ENCODE peak calls at places on chromosomes 3 and 15, in eight cellular contexts. O, N, Q, L, A, X, S and C are unnamed samples.

GRCh38 chr3:124263168-124263567 is 271.2 kb upstream of the ROPN1 start:
- DNase-seq in O (no peak), Q (no peak), X (no peak), S (no peak), A (no peak), N (no peak), L (no peak), C (no peak)

GRCh38 chr15:40873625-40874561 is at the start of gene RHOV:
- DNase-seq in O (peak; percentile 48), X (peak; percentile 93), S (peak; percentile 44), L (peak; percentile 21), N (peak; percentile 82), Q (peak; percentile 64), A (peak; percentile 96), C (no peak)

GRCh38 chr3:11363732-11364131 is 91.5 kb downstream of the ATG7 start:
- DNase-seq in X (no peak), A (no peak), O (no peak), S (no peak), N (no peak), Q (no peak), L (no peak), C (no peak)

GRCh38 chr3:56075089-56075488 is 393.2 kb downstream of the ERC2 start:
- DNase-seq in O (no peak), N (no peak), A (no peak), Q (no peak), S (no peak), L (no peak), X (no peak), C (no peak)

GRCh38 chr3:184472723-184473419 is 88.7 kb upstream of the EPHB3 start:
- DNase-seq in A (peak; percentile 22), S (no peak), Q (no peak), L (no peak), X (no peak), N (no peak), O (no peak), C (peak; percentile 59)

GRCh38 chr3:145022447-145022846 is 1050.8 kb downstream of the DIPK2A start:
- DNase-seq in N (no peak), X (no peak), S (no peak), Q (no peak), L (no peak), A (no peak), O (no peak), C (no peak)

GRCh38 chr3:86867990-86868389 is 123.0 kb downstream of the VGLL3 start:
- DNase-seq in O (no peak), S (no peak), L (no peak), Q (no peak), X (no peak), N (no peak), A (no peak), C (no peak)

GRCh38 chr15:33132722-33133345 is 61.7 kb downstream of the FMN1 start:
- DNase-seq in O (peak; percentile 67), S (no peak), X (no peak), L (no peak), Q (peak; percentile 42), N (peak; percentile 20), A (peak; percentile 80), C (no peak)

GRCh38 chr3:120753831-120754230 is 11.3 kb downstream of the GTF2E1 start:
- DNase-seq in S (no peak), Q (no peak), X (no peak), A (no peak), O (no peak), L (no peak), N (no peak), C (no peak)

GRCh38 chr3:94615275-94616065 is 552.6 kb downstream of the NSUN3 start:
- DNase-seq in S (no peak), L (no peak), X (no peak), A (no peak), Q (no peak), N (no peak), O (no peak), C (no peak)

GRCh38 chr15:89360294-89360971 is 25.8 kb upstream of the POLG start:
- DNase-seq in Q (no peak), S (no peak), N (no peak), A (peak; percentile 76), O (no peak), L (no peak), X (no peak), C (no peak)

DNA sequence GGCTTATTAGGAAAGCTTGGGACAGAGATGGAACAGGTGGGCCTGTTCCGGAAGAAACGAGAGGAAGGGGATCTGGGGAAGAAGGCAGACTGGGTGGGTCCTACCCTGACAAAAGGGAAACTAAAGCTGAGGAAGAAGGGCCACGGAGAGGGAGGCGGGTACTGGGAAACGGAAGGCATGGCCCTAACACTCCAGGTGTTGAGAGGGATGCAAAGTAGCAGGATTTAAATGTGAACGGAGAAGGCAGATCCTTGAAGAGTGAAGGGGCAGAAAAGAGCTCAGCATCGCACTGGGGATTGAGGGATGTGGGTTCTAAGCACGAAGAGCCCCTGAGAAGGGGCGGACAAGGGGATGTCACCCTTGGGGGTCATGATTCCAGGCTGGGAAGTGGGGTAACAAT is 735 bp downstream of the STIMATE start:
- DNase-seq in O (no peak), Q (peak; percentile 29), L (no peak), S (no peak), N (no peak), A (peak; percentile 71), X (no peak), C (no peak)
- H3K4me1 ChIP-seq in O (peaks cover 6% of the 10 kb centered on the region), Q (peaks cover 10% of the 10 kb centered on the region), L (peaks cover 15% of the 10 kb centered on the region), S (peaks cover 38% of the 10 kb centered on the region), N (peaks cover 32% of the 10 kb centered on the region), A (no peaks in the 10 kb centered on the region), X (peaks cover 58% of the 10 kb centered on the region), C (peaks cover 59% of the 10 kb centered on the region)

GRCh38 chr15:84764585-84764984 is 16.2 kb downstream of the ZNF592 start:
- DNase-seq in Q (no peak), X (no peak), A (no peak), S (no peak), L (no peak), N (no peak), O (no peak), C (no peak)

GRCh38 chr15:84759018-84759417 is 10.6 kb downstream of the ZNF592 start:
- DNase-seq in Q (no peak), O (no peak), L (no peak), X (no peak), N (no peak), S (no peak), A (no peak), C (no peak)

GRCh38 chr15:84760219-84760618 is 11.8 kb downstream of the ZNF592 start:
- DNase-seq in O (no peak), A (no peak), N (no peak), Q (no peak), S (no peak), X (no peak), L (no peak), C (no peak)

GRCh38 chr15:84762840-84763572 is 14.6 kb downstream of the ZNF592 start:
- DNase-seq in N (no peak), A (no peak), Q (no peak), X (no peak), O (no peak), L (no peak), S (no peak), C (no peak)

DNA sequence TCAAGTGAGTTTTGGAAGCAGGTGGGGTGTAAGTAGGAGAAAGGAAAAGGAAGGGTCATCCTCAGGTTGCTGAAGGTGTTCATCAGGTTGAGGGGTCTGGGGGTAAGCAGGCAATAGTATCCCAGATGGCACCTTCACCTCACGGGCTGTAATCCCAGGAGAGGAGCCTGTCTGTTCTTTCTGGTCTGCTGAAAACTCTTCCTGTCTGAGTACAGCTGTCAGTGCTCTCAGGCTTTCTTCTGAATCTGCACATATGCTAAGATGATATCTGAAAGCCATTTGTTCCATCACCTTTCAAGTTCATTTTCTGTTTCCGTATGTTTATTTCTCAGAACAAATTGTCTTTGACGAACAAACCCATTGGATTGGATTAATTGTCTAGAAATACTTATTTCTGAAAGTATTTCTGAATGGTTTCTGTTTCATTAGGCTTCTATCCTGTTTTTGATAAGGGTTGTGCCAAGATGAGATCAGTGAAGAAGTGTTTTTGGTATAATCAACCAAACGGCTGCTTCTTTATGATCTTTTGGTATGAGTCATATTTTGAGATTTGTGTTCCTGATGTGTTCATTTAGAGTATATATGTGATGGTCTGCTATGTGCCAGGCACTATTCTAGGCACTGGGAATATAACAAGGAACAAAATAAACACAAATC is 13.3 kb downstream of the ZNF592 start:
- DNase-seq in Q (no peak), S (no peak), X (no peak), N (no peak), O (no peak), A (no peak), L (no peak), C (no peak)
- H3K4me1 ChIP-seq in Q (peaks cover 16% of the 10 kb centered on the region), S (peaks cover 53% of the 10 kb centered on the region), X (peaks cover 70% of the 10 kb centered on the region), N (peaks cover 43% of the 10 kb centered on the region), O (no peaks in the 10 kb centered on the region), A (peaks cover 10% of the 10 kb centered on the region), L (peaks cover 27% of the 10 kb centered on the region), C (peaks cover 52% of the 10 kb centered on the region)

GRCh38 chr3:197007953-197008352 is 21.7 kb downstream of the MELTF start:
- DNase-seq in Q (no peak), X (peak; percentile 32), O (no peak), L (no peak), N (no peak), A (no peak), S (no peak), C (no peak)

GRCh38 chr3:197008436-197009209 is 21.0 kb downstream of the MELTF start:
- DNase-seq in Q (no peak), A (no peak), S (no peak), O (no peak), N (no peak), L (no peak), X (peak; percentile 75), C (no peak)

GRCh38 chr3:197006860-197007259 is 22.8 kb downstream of the MELTF start:
- DNase-seq in L (no peak), S (no peak), O (no peak), A (no peak), X (no peak), Q (no peak), N (no peak), C (no peak)

GRCh38 chr3:197007296-197007940 is 22.2 kb downstream of the MELTF start:
- DNase-seq in N (no peak), A (no peak), Q (no peak), L (no peak), O (no peak), X (peak; percentile 56), S (no peak), C (no peak)

GRCh38 chr3:197006446-197006845 is 23.2 kb downstream of the MELTF start:
- DNase-seq in A (no peak), X (peak; percentile 75), O (no peak), Q (no peak), N (no peak), L (no peak), S (no peak), C (no peak)
- H3K4me1 ChIP-seq in A (no peaks in the 10 kb centered on the region), X (peaks cover 17% of the 10 kb centered on the region), O (peaks cover 1% of the 10 kb centered on the region), Q (peaks cover 7% of the 10 kb centered on the region), N (no peaks in the 10 kb centered on the region), L (peaks cover 4% of the 10 kb centered on the region), S (no peaks in the 10 kb centered on the region), C (peaks cover 18% of the 10 kb centered on the region)

DNA sequence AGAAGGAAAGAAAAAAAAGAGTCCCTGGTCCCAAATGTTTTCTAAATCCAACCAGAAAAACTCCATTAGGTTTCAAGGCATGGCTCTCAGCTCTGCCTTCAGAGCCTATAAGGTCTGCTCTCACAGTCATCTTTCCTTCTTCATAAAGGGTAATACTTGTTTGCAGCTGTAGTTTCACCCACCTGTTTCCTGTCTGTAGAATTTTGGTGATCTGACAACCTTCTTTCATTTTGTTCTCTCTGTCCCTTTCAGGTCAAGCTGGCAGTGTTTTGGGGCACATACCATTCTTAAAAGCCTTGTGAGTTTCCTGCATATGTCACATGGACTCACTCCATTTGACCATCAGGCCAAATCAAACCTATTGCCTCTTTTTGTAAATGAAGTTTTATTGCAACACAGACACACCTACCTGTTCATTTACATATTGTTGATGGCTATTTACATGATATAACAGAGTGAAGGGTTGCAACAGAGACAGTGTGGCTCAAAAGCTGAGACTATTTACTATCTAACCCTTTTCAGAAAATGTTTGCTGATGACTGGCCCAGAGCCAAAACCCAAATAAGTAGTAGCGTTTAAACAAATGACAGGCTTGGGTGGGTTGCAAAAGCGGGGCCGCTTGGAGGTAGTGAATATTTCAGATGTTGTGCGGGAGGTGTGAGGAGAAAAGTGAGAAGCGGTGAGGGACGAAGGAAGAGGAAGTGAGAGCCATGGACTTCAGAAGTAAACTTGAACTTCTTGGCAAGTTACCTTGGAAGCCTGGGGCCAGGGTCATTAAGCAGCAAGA is 292.7 kb upstream of the PROK2 start:
- DNase-seq in A (no peak), S (no peak), O (no peak), Q (no peak), X (no peak), L (no peak), N (no peak), C (no peak)
- H3K4me1 ChIP-seq in A (peaks cover 6% of the 10 kb centered on the region), S (no peaks in the 10 kb centered on the region), O (no peaks in the 10 kb centered on the region), Q (peaks cover 1% of the 10 kb centered on the region), X (peaks cover 37% of the 10 kb centered on the region), L (no peaks in the 10 kb centered on the region), N (no peaks in the 10 kb centered on the region), C (no peaks in the 10 kb centered on the region)